ENCODE peak calls at places on chromosomes 16 and 17, in four cellular contexts. X is activated CD8-positive, alpha-beta T cell treated with anti-CD3 and anti-CD28 coated beads, Interleukin-2, amount 10 ng/mL, durations not matched to agents 7 days and 5 days; Y is NCI-H345; B is NCI-H1092. D is an unnamed sample.

GRCh38 chr17:19727466-19728113 is 11.2 kb upstream of the SLC47A2 start:
- DNase-seq in B (no peak), Y (peak), X (no peak), D (peak)

GRCh38 chr17:8444506-8444905 is 8.8 kb downstream of the NDEL1 start:
- DNase-seq in Y (no peak), B (no peak), X (no peak), D (no peak)

GRCh38 chr16:1645914-1646525 is 32.1 kb upstream of the JPT2 start:
- DNase-seq in Y (peak), B (no peak), X (peak), D (peak)

GRCh38 chr16:69112285-69113129 is 7.1 kb downstream of the HAS3 start:
- DNase-seq in B (no peak), X (peak), Y (no peak), D (peak)

GRCh38 chr17:48294989-48295892 is 134.8 kb downstream of the SKAP1 start:
- DNase-seq in Y (no peak), X (no peak), B (no peak), D (peak)

GRCh38 chr17:27980035-27980434 is 62.4 kb upstream of the NLK start:
- DNase-seq in X (no peak), B (no peak), Y (no peak), D (peak)

GRCh38 chr17:50177983-50178834 is 12.4 kb downstream of the SGCA start:
- DNase-seq in X (peak), B (no peak), Y (peak), D (peak)

GRCh38 chr17:75888484-75888883 is 8.3 kb downstream of the TRIM65 start:
- DNase-seq in Y (no peak), X (no peak), B (no peak), D (no peak)

GRCh38 chr17:48444531-48445247 is 14.7 kb upstream of the SKAP1 start:
- DNase-seq in B (no peak), X (peak), Y (no peak), D (peak)

GRCh38 chr17:44794699-44795413 is 35.2 kb downstream of the GJC1 start:
- DNase-seq in X (no peak), B (no peak), Y (no peak), D (peak)

GRCh38 chr17:29573871-29574731 is 5.6 kb downstream of the TP53I13 start:
- DNase-seq in X (no peak), Y (no peak), B (no peak), D (no peak)

GRCh38 chr17:76588182-76588581 is 2.5 kb upstream of the ST6GALNAC2 start:
- DNase-seq in X (no peak), Y (no peak), B (no peak), D (no peak)

GRCh38 chr17:74903671-74904070 is 10.2 kb upstream of the FADS6 start:
- DNase-seq in X (no peak), B (no peak), Y (no peak), D (no peak)

GRCh38 chr17:6704472-6705052 is 8.6 kb downstream of the SLC13A5 start:
- DNase-seq in Y (no peak), B (no peak), X (no peak), D (no peak)

GRCh38 chr17:21459536-21459935 is 83.4 kb downstream of the KCNJ12 start:
- DNase-seq in Y (no peak), X (no peak), B (no peak), D (no peak)

GRCh38 chr16:35193956-35194355 is 1734.5 kb downstream of the TP53TG3F start:
- DNase-seq in B (no peak), Y (no peak), X (no peak), D (no peak)

GRCh38 chr16:19980866-19981265 is 92.8 kb downstream of the GPR139 start:
- DNase-seq in X (no peak), B (no peak), Y (no peak), D (no peak)

GRCh38 chr17:77462101-77462500 is 321.3 kb downstream of the SEC14L1 start:
- DNase-seq in B (no peak), X (peak), Y (no peak), D (no peak)

GRCh38 chr17:78322858-78323455 is 36.9 kb downstream of the SOCS3 start:
- DNase-seq in Y (no peak), X (no peak), B (no peak), D (no peak)

GRCh38 chr16:57475711-57476339 is 10.5 kb downstream of the DOK4 start:
- DNase-seq in B (peak), Y (no peak), X (peak), D (peak)

GRCh38 chr16:52581530-52581929 is 34.6 kb upstream of the TOX3 start:
- DNase-seq in B (no peak), X (no peak), Y (no peak), D (peak)

GRCh38 chr16:81797443-81797842 is 18.4 kb downstream of the PLCG2 start:
- DNase-seq in X (peak), B (no peak), Y (no peak), D (no peak)

GRCh38 chr17:75845058-75845711 is 981 bp upstream of the UNC13D start:
- DNase-seq in Y (peak), X (peak), B (peak), D (peak)

GRCh38 chr16:180101-180920 is at the start of gene HBQ1:
- DNase-seq in X (peak), Y (peak), B (peak), D (no peak)

GRCh38 chr17:79051306-79051705 is 23.3 kb upstream of the ENGASE start:
- DNase-seq in B (no peak), Y (no peak), X (no peak), D (no peak)

GRCh38 chr17:37361543-37361942 is 14.2 kb upstream of the C17orf78 start:
- DNase-seq in B (no peak), Y (no peak), X (no peak), D (no peak)

GRCh38 chr16:61677776-61678175 is 358.5 kb downstream of the CDH8 start:
- DNase-seq in B (no peak), Y (no peak), X (no peak), D (no peak)

GRCh38 chr17:29212094-29212631 is 32.0 kb upstream of the MYO18A start:
- DNase-seq in Y (no peak), X (no peak), B (no peak), D (no peak)

D was measured in M059J.